ENCODE peak calls at places on chromosomes 1 and 21, in four cellular contexts. One of them, this sample, is unnamed.

GRCh38 chr1:161038523-161039153 is at the start of gene TSTD1:
- DNase-seq in cardiac muscle cell: peak; percentile 58
- DNase-seq in uterus: peak; percentile 29
- DNase-seq in cardiac fibroblast: peak; percentile 26
- DNase-seq in this sample: no peak

GRCh38 chr1:14500041-14500440 is 98.4 kb upstream of the KAZN start:
- DNase-seq in cardiac fibroblast: no peak
- DNase-seq in cardiac muscle cell: no peak
- DNase-seq in uterus: no peak
- DNase-seq in this sample: no peak

GRCh38 chr1:34852677-34853217 is 6.8 kb downstream of the SMIM12 start:
- DNase-seq in cardiac muscle cell: peak; percentile 96
- DNase-seq in cardiac fibroblast: peak; percentile 96
- DNase-seq in uterus: peak; percentile 80
- DNase-seq in this sample: peak; percentile 97

GRCh38 chr1:53734650-53735211 is 4.2 kb downstream of the GLIS1 start:
- DNase-seq in uterus: no peak
- DNase-seq in cardiac fibroblast: peak; percentile 57
- DNase-seq in cardiac muscle cell: peak; percentile 66
- DNase-seq in this sample: peak; percentile 63

GRCh38 chr1:167082511-167083027 is 7.6 kb downstream of the GPA33 start:
- DNase-seq in cardiac fibroblast: no peak
- DNase-seq in cardiac muscle cell: no peak
- DNase-seq in uterus: no peak
- DNase-seq in this sample: no peak

GRCh38 chr1:220221269-220221668 is 51.0 kb downstream of the RAB3GAP2 start:
- DNase-seq in cardiac fibroblast: no peak
- DNase-seq in uterus: no peak
- DNase-seq in cardiac muscle cell: no peak
- DNase-seq in this sample: no peak

GRCh38 chr1:153746174-153746573 is 18.3 kb downstream of the INTS3 start:
- DNase-seq in uterus: no peak
- DNase-seq in cardiac muscle cell: no peak
- DNase-seq in cardiac fibroblast: no peak
- DNase-seq in this sample: no peak

GRCh38 chr1:31715097-31715872 is 11.5 kb upstream of the COL16A1 start:
- DNase-seq in cardiac fibroblast: peak; percentile 93
- DNase-seq in uterus: peak; percentile 98
- DNase-seq in cardiac muscle cell: peak; percentile 95
- DNase-seq in this sample: peak; percentile 88

GRCh38 chr1:76336951-76337371 is 262.4 kb downstream of the ST6GALNAC3 start:
- DNase-seq in cardiac muscle cell: peak; percentile 99
- DNase-seq in uterus: peak; percentile 26
- DNase-seq in cardiac fibroblast: peak; percentile 98
- DNase-seq in this sample: peak; percentile 98

GRCh38 chr1:57325117-57325516 is 98.7 kb downstream of the DAB1 start:
- DNase-seq in cardiac muscle cell: no peak
- DNase-seq in cardiac fibroblast: no peak
- DNase-seq in uterus: no peak
- DNase-seq in this sample: no peak

GRCh38 chr21:25963186-25963585 is 207.4 kb downstream of the APP start:
- DNase-seq in cardiac fibroblast: peak; percentile 58
- DNase-seq in uterus: no peak
- DNase-seq in cardiac muscle cell: peak; percentile 56
- DNase-seq in this sample: peak; percentile 60

GRCh38 chr1:64516301-64516700 is 46.4 kb downstream of the CACHD1 start:
- DNase-seq in uterus: no peak
- DNase-seq in cardiac muscle cell: no peak
- DNase-seq in cardiac fibroblast: no peak
- DNase-seq in this sample: no peak

GRCh38 chr1:215845224-215845902 is 278.3 kb downstream of the KCTD3 start:
- DNase-seq in cardiac fibroblast: peak; percentile 64
- DNase-seq in uterus: no peak
- DNase-seq in cardiac muscle cell: peak; percentile 62
- DNase-seq in this sample: peak; percentile 62

GRCh38 chr1:115218034-115218405 is 120.0 kb downstream of the NGF start:
- DNase-seq in uterus: no peak
- DNase-seq in cardiac muscle cell: no peak
- DNase-seq in cardiac fibroblast: no peak
- DNase-seq in this sample: no peak

GRCh38 chr1:76074321-76075187 is at the start of gene ST6GALNAC3:
- DNase-seq in uterus: peak; percentile 83
- DNase-seq in cardiac muscle cell: peak; percentile 64
- DNase-seq in cardiac fibroblast: peak; percentile 65
- DNase-seq in this sample: peak; percentile 64

GRCh38 chr1:26405281-26405915 is 5.2 kb upstream of the LIN28A start:
- DNase-seq in cardiac fibroblast: peak; percentile 32
- DNase-seq in uterus: no peak
- DNase-seq in cardiac muscle cell: peak; percentile 25
- DNase-seq in this sample: peak; percentile 65

GRCh38 chr1:22447581-22448215 is 4.0 kb upstream of the ZBTB40 start:
- DNase-seq in cardiac muscle cell: peak; percentile 42
- DNase-seq in uterus: no peak
- DNase-seq in cardiac fibroblast: peak; percentile 55
- DNase-seq in this sample: peak; percentile 49

GRCh38 chr1:29249170-29249691 is 12.9 kb downstream of the PTPRU start:
- DNase-seq in uterus: no peak
- DNase-seq in cardiac muscle cell: peak; percentile 70
- DNase-seq in cardiac fibroblast: peak; percentile 53
- DNase-seq in this sample: peak; percentile 43

GRCh38 chr1:207342351-207342750 is 20.9 kb downstream of the CD55 start:
- DNase-seq in cardiac muscle cell: no peak
- DNase-seq in cardiac fibroblast: no peak
- DNase-seq in uterus: no peak
- DNase-seq in this sample: no peak

GRCh38 chr1:211736351-211736915 is 61.0 kb upstream of the NEK2 start:
- DNase-seq in uterus: no peak
- DNase-seq in cardiac muscle cell: peak; percentile 45
- DNase-seq in cardiac fibroblast: peak; percentile 47
- DNase-seq in this sample: no peak

GRCh38 chr1:21451212-21451611 is 11.3 kb downstream of the NBPF3 start:
- DNase-seq in cardiac fibroblast: peak; percentile 65
- DNase-seq in cardiac muscle cell: peak; percentile 66
- DNase-seq in uterus: no peak
- DNase-seq in this sample: peak; percentile 68

DNA sequence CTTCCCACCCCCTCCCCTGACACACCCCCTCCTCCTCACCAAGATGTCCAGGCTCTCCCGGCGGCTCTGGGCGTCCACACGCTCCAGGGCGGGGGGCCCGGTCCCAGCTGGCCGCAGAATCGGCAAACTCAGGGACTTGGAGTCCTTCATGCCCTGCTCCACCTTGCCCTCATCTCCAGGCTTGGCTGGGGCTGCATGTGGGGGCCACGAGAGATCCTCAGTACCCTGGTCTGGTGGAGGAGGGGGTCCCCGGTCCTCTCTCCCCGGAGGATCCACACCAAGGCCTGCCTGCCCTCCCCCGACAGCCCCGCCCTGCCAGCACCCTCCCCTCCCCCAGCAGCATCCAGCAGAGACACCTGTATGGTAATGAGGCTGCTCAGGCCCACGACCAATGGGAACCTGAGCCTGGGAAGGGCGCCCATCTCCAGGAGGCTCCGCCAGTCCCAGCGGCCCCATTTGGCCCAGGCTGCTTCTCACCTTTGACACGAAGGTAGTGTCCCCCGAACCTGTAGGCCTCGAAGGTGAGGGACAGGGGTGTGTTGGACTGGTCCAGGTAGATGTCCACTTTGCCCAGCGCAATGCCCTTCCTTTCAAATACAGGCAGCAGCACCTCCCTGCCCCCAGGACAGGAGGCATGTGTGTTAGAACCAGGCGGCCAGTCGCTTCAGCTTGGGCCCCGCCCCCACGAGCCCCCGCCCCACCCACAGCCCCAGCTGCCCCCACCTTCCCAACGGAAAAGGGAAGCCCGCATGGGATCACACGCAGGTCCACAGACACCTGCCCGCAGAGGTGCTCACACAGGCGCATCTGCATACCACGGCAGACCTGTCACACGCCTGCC is 8.2 kb upstream of the TNFRSF25 start:
- DNase-seq in cardiac fibroblast: no peak
- DNase-seq in uterus: no peak
- DNase-seq in cardiac muscle cell: no peak
- DNase-seq in this sample: no peak
- TF ChIP-seq CTCF in cardiac fibroblast: no peak
- TF ChIP-seq CTCF in uterus: no peak
- TF ChIP-seq CTCF in cardiac muscle cell: no peak
- TF ChIP-seq CTCF in this sample: no peak

GRCh38 chr1:88892146-88892877 is 945 bp upstream of the GTF2B start:
- DNase-seq in cardiac fibroblast: peak; percentile 68
- DNase-seq in cardiac muscle cell: peak; percentile 67
- DNase-seq in uterus: no peak
- DNase-seq in this sample: peak; percentile 52
- H3K4me3 ChIP-seq in cardiac fibroblast: peak overlapping the region; percentile 97
- H3K4me3 ChIP-seq in cardiac muscle cell: peak overlapping the region; percentile 90
- H3K4me3 ChIP-seq in uterus: peak overlapping the region; percentile 78
- H3K4me3 ChIP-seq in this sample: peak overlapping the region; percentile 90

GRCh38 chr1:245345191-245345884 is 190.6 kb downstream of the KIF26B start:
- DNase-seq in cardiac fibroblast: no peak
- DNase-seq in uterus: no peak
- DNase-seq in cardiac muscle cell: no peak
- DNase-seq in this sample: no peak
- TF ChIP-seq CTCF in cardiac fibroblast: no peak
- TF ChIP-seq CTCF in uterus: no peak
- TF ChIP-seq CTCF in cardiac muscle cell: no peak
- TF ChIP-seq CTCF in this sample: no peak

GRCh38 chr1:221839321-221839720 is 97.4 kb upstream of the DUSP10 start:
- DNase-seq in uterus: no peak
- DNase-seq in cardiac muscle cell: no peak
- DNase-seq in cardiac fibroblast: no peak
- DNase-seq in this sample: no peak

GRCh38 chr1:221841983-221842335 is 100.1 kb upstream of the DUSP10 start:
- DNase-seq in uterus: no peak
- DNase-seq in cardiac muscle cell: no peak
- DNase-seq in cardiac fibroblast: no peak
- DNase-seq in this sample: no peak

GRCh38 chr1:221841291-221841982 is 99.5 kb upstream of the DUSP10 start:
- DNase-seq in uterus: no peak
- DNase-seq in cardiac muscle cell: peak; percentile 46
- DNase-seq in cardiac fibroblast: peak; percentile 54
- DNase-seq in this sample: peak; percentile 73

GRCh38 chr1:221839794-221840395 is 98.0 kb upstream of the DUSP10 start:
- DNase-seq in cardiac muscle cell: peak; percentile 57
- DNase-seq in uterus: no peak
- DNase-seq in cardiac fibroblast: peak; percentile 83
- DNase-seq in this sample: peak; percentile 76

GRCh38 chr1:221840511-221841243 is 98.8 kb upstream of the DUSP10 start:
- DNase-seq in cardiac fibroblast: peak; percentile 55
- DNase-seq in uterus: no peak
- DNase-seq in cardiac muscle cell: peak; percentile 13
- DNase-seq in this sample: peak; percentile 45
- H3K4me3 ChIP-seq in cardiac fibroblast: no peak overlapping the region
- H3K4me3 ChIP-seq in uterus: no peak overlapping the region
- H3K4me3 ChIP-seq in cardiac muscle cell: no peak overlapping the region
- H3K4me3 ChIP-seq in this sample: no peak overlapping the region

DNA sequence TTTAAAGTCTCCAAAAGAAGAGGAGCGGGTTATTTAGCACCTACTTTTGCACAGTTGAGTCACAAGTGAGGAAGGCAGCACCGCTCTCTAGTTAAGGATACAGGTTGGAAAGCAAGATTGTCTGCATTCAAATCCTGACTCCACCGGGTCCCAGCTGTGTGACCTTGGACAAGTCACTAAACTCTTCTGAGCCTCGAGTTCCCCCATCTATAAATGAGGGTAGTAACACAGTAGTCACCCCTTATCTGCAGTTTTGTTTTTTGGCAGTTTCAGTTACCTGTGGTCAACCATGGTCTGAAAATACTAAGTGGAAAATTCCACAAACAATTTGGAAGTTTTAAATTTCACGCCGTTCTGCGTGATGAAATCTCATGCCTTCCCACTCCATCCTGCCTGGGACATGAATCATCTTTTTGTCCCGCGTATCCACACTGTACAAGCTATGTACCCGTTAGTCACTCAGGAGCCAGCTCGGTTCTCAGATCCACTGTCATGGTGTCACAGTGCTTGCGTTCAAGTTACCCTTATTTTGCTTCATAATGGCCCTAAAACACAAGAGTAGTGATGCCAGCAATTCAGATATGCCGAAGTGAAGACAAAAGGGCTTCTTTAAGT is 49.4 kb downstream of the CAPZB start:
- DNase-seq in cardiac muscle cell: peak; percentile 69
- DNase-seq in cardiac fibroblast: peak; percentile 66
- DNase-seq in uterus: no peak
- DNase-seq in this sample: peak; percentile 74
- TF ChIP-seq CTCF in cardiac muscle cell: no peak
- TF ChIP-seq CTCF in cardiac fibroblast: no peak
- TF ChIP-seq CTCF in uterus: no peak
- TF ChIP-seq CTCF in this sample: no peak

GRCh38 chr1:18480315-18481189 is at the start of gene KLHDC7A:
- DNase-seq in cardiac muscle cell: no peak
- DNase-seq in uterus: no peak
- DNase-seq in cardiac fibroblast: no peak
- DNase-seq in this sample: no peak
- H3K4me3 ChIP-seq in cardiac muscle cell: no peak within 1 kb of the TSS
- H3K4me3 ChIP-seq in uterus: no peak within 1 kb of the TSS
- H3K4me3 ChIP-seq in cardiac fibroblast: no peak within 1 kb of the TSS
- H3K4me3 ChIP-seq in this sample: no peak within 1 kb of the TSS

DNA sequence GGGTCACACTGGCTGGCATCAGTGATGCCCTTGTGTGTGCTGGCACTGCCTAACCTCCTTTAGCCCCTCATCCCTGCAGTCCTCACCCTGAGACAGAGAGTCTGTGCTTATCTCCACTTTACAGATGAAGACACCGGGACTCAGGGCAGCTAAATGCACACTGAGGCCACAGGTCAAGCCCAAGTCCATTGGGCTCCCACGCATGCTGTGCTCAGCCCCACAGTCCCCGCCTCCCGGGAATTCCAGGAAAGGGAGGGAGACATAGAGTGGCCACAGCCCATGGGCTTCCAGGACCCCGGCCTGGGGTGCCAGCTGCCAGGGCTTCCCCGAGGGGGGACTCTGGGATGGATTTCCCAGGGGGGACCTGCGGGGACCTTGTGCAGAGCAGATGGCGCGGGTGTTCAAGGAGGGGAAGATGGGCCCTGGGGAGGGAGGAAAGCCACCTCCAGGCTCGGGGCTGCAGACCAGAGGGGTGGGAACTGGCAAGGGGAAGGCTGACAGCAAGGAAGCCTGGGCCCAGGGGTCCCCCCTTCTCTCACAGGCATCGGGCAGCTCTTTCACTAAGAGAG is 90.3 kb downstream of the SPSB1 start:
- DNase-seq in cardiac fibroblast: no peak
- DNase-seq in cardiac muscle cell: no peak
- DNase-seq in uterus: no peak
- DNase-seq in this sample: no peak
- TF ChIP-seq CTCF in cardiac fibroblast: no peak
- TF ChIP-seq CTCF in cardiac muscle cell: no peak
- TF ChIP-seq CTCF in uterus: no peak
- TF ChIP-seq CTCF in this sample: no peak

This sample was measured in fibroblast of pulmonary artery.